ENCODE peak calls at places on chromosomes 13 and 19, in ten cellular contexts. J, O, R, Q, B, I, F, H, W and Z are unnamed samples.

GRCh38 chr13:111175948-111176347 is 60.8 kb downstream of the ARHGEF7 start:
- DNase-seq in O (no peak), I (no peak), Q (no peak), B (no peak), J (no peak), F (no peak), H (no peak), R (no peak), W (no peak), Z (no peak)

GRCh38 chr13:91346848-91347211 is 657 bp upstream of the MIR17HG start:
- DNase-seq in Q (no peak), W (no peak), H (no peak), R (peak), I (no peak), O (no peak), F (peak), J (no peak), B (no peak), Z (no peak)

GRCh38 chr19:7647156-7647555 is 10.2 kb downstream of the STXBP2 start:
- DNase-seq in Q (no peak), B (no peak), I (no peak), R (no peak), F (no peak), H (no peak), J (no peak), O (no peak), W (no peak), Z (no peak)

GRCh38 chr13:97124237-97124636 is 97.9 kb upstream of the MBNL2 start:
- DNase-seq in F (no peak), O (peak), W (no peak), Q (no peak), H (no peak), B (no peak), I (no peak), R (no peak), J (no peak), Z (no peak)

GRCh38 chr19:45144431-45145269 is 16.1 kb downstream of the NKPD1 start:
- DNase-seq in R (no peak), I (no peak), J (no peak), B (no peak), H (no peak), Q (no peak), F (no peak), W (no peak), O (no peak), Z (no peak)

GRCh38 chr13:30224732-30225131 is 82.6 kb downstream of the KATNAL1 start:
- DNase-seq in F (peak), H (no peak), I (peak), R (no peak), O (no peak), W (no peak), J (no peak), Q (no peak), B (no peak), Z (no peak)

GRCh38 chr13:105139380-105140285 is 1395.8 kb downstream of the EFNB2 start:
- DNase-seq in F (no peak), O (peak), Q (peak), I (peak), B (peak), W (peak), R (peak), J (peak), H (peak), Z (peak)

GRCh38 chr19:888615-889385 is 4.2 kb downstream of the MED16 start:
- DNase-seq in B (no peak), Q (no peak), H (no peak), R (no peak), F (no peak), O (no peak), J (no peak), I (no peak), W (no peak), Z (no peak)

GRCh38 chr13:77521595-77522367 is 13.7 kb upstream of the SCEL start:
- DNase-seq in I (no peak), Q (no peak), H (no peak), B (no peak), O (no peak), J (peak), F (peak), W (peak), R (no peak), Z (no peak)

GRCh38 chr13:99812611-99813010 is 159.0 kb downstream of the ZIC5 start:
- DNase-seq in R (no peak), Q (no peak), J (no peak), O (no peak), H (no peak), F (peak), W (no peak), I (peak), B (no peak), Z (no peak)

GRCh38 chr19:20162821-20163220 is 4.2 kb upstream of the ZNF486 start:
- DNase-seq in W (no peak), I (no peak), J (no peak), H (no peak), R (peak), F (no peak), B (no peak), Q (no peak), O (no peak), Z (peak)

GRCh38 chr13:33116321-33117010 is 100.2 kb downstream of the KL start:
- DNase-seq in F (no peak), B (no peak), R (no peak), J (no peak), H (no peak), O (no peak), I (no peak), Q (no peak), W (no peak), Z (no peak)

GRCh38 chr19:40960780-40961179 is 30.3 kb upstream of the CYP2B6 start:
- DNase-seq in F (no peak), Q (no peak), I (no peak), W (no peak), B (no peak), O (no peak), H (no peak), J (no peak), R (no peak), Z (no peak)

GRCh38 chr13:83563499-83563898 is 318.8 kb downstream of the SLITRK1 start:
- DNase-seq in Q (no peak), O (no peak), W (no peak), J (no peak), H (no peak), I (no peak), B (no peak), F (no peak), R (no peak), Z (no peak)

GRCh38 chr13:63167699-63168337 is 1752.2 kb upstream of the PCDH20 start:
- DNase-seq in J (no peak), R (no peak), I (no peak), H (no peak), W (no peak), Q (no peak), O (no peak), F (peak), B (no peak), Z (no peak)

GRCh38 chr19:35783469-35784400 is 8.4 kb downstream of the ARHGAP33 start:
- DNase-seq in Q (no peak), I (no peak), O (no peak), R (no peak), J (no peak), F (no peak), B (no peak), H (no peak), W (no peak), Z (no peak)

GRCh38 chr13:42392706-42393572 is 121.0 kb downstream of the AKAP11 start:
- DNase-seq in I (no peak), O (no peak), B (no peak), Q (no peak), R (no peak), W (no peak), F (no peak), H (no peak), J (no peak), Z (no peak)

GRCh38 chr19:50835785-50836542 is 2.6 kb upstream of the KLK15 start:
- DNase-seq in F (peak), W (peak), B (no peak), H (peak), I (no peak), J (peak), Q (peak), R (no peak), O (peak), Z (peak)

GRCh38 chr19:558770-559439 is 13.5 kb upstream of the BSG start:
- DNase-seq in W (peak), R (no peak), B (no peak), Q (no peak), F (no peak), H (no peak), I (no peak), O (no peak), J (peak), Z (no peak)

GRCh38 chr13:51083706-51084105 is 27.4 kb downstream of the C13orf42 start:
- DNase-seq in H (no peak), B (no peak), R (no peak), Q (no peak), J (no peak), F (no peak), O (no peak), I (no peak), W (no peak), Z (no peak)

GRCh38 chr13:106568225-106569003 is 477 bp upstream of the ARGLU1 start:
- DNase-seq in W (no peak), Q (peak), H (no peak), J (no peak), O (no peak), F (no peak), R (peak), I (no peak), B (no peak), Z (no peak)

GRCh38 chr19:310141-310651 is 19.0 kb upstream of the PLPP2 start:
- DNase-seq in I (no peak), J (no peak), O (no peak), Q (no peak), W (peak), R (no peak), H (no peak), F (no peak), B (no peak), Z (no peak)

GRCh38 chr13:87656311-87656710 is 14.9 kb upstream of the SLITRK5 start:
- DNase-seq in F (no peak), W (no peak), Q (no peak), I (no peak), B (no peak), O (no peak), R (no peak), H (peak), J (no peak), Z (no peak)

GRCh38 chr13:69793803-69794453 is 313.7 kb upstream of the ATXN8OS start:
- DNase-seq in J (no peak), W (no peak), R (no peak), Q (no peak), O (no peak), H (no peak), B (no peak), F (peak), I (no peak), Z (no peak)